ENCODE peak calls at places on chromosomes 13 and 19, in ten cellular contexts. B is mucosa of gallbladder; K is iris pigment epithelial cell; X is stimulated activated CD4-positive, alpha-beta T cell treated with anti-CD3 and anti-CD28 coated beads, TNF-alpha, amount 100 ng/mL, for 4 hours; W is fibroblast of pulmonary artery; R is activated T-cell treated with anti-CD3 and anti-CD28 coated beads, Interleukin-2, amount 50 U/mL, for 72 hours; I is DMS53; U is uterus; H is HCEC 1CT; Z is dermis microvascular lymphatic vessel endothelial cell. N is an unnamed sample.

GRCh38 chr19:32677657-32678056 is 2.0 kb downstream of the RGS9BP start:
- DNase-seq in Z (no peak), K (peak), W (no peak), I (no peak), X (no peak), H (peak), R (no peak), U (no peak), B (no peak), N (no peak)

GRCh38 chr19:38264486-38265212 is at the start of gene SPINT2:
- DNase-seq in K (no peak), U (no peak), H (no peak), B (no peak), R (peak), W (no peak), Z (no peak), X (peak), I (no peak), N (no peak)

GRCh38 chr13:34028496-34029442 is 210.8 kb downstream of the RFC3 start:
- DNase-seq in I (peak), X (no peak), R (no peak), B (no peak), H (no peak), Z (no peak), K (no peak), W (no peak), U (no peak), N (no peak)

GRCh38 chr19:28555317-28555716 is 657.6 kb downstream of the UQCRFS1 start:
- DNase-seq in X (no peak), Z (no peak), I (no peak), B (no peak), R (no peak), H (no peak), W (no peak), K (no peak), U (no peak), N (no peak)

GRCh38 chr19:48135411-48135810 is 24.8 kb upstream of the PLA2G4C start:
- DNase-seq in X (no peak), I (peak), Z (no peak), B (no peak), W (no peak), H (no peak), U (no peak), K (no peak), R (no peak), N (no peak)

GRCh38 chr13:90800082-90800746 is 547.3 kb upstream of the MIR17HG start:
- DNase-seq in Z (peak), U (no peak), I (no peak), X (no peak), R (no peak), W (peak), B (peak), K (no peak), H (no peak), N (peak)

GRCh38 chr19:35352448-35353304 is 5.0 kb downstream of the FFAR1 start:
- DNase-seq in K (peak), R (peak), B (peak), U (peak), X (peak), I (peak), H (peak), Z (peak), W (peak), N (peak)

GRCh38 chr19:31356587-31357314 is 7.5 kb upstream of the TSHZ3 start:
- DNase-seq in W (no peak), Z (no peak), X (peak), B (no peak), U (no peak), R (peak), K (no peak), I (no peak), H (no peak), N (no peak)

GRCh38 chr13:50132937-50133276 is 117.7 kb downstream of the KCNRG start:
- DNase-seq in Z (no peak), B (no peak), R (no peak), H (no peak), X (no peak), I (no peak), W (no peak), U (no peak), K (no peak), N (no peak)

GRCh38 chr19:1268392-1269064 is 604 bp upstream of the CIRBP start:
- DNase-seq in R (no peak), U (peak), K (no peak), X (no peak), H (no peak), I (no peak), Z (no peak), W (no peak), B (no peak), N (peak)

GRCh38 chr19:31181535-31181934 is 167.7 kb downstream of the TSHZ3 start:
- DNase-seq in U (no peak), W (no peak), H (no peak), B (no peak), X (no peak), K (no peak), I (no peak), Z (no peak), R (no peak), N (no peak)

GRCh38 chr19:32345261-32346207 is at the start of gene ZNF507:
- DNase-seq in X (peak), R (peak), W (peak), B (peak), Z (peak), U (peak), I (peak), K (peak), H (peak), N (peak)

GRCh38 chr13:67143544-67144115 is 86.5 kb downstream of the PCDH9 start:
- DNase-seq in U (no peak), Z (no peak), H (no peak), I (no peak), X (no peak), R (no peak), B (no peak), K (peak), W (no peak), N (no peak)

GRCh38 chr13:76991432-76991795 is 467 bp upstream of the CLN5 start:
- DNase-seq in X (peak), U (no peak), B (peak), H (no peak), I (peak), K (no peak), W (no peak), R (peak), Z (peak), N (no peak)

GRCh38 chr13:101979825-101980224 is 422.0 kb downstream of the FGF14 start:
- DNase-seq in K (no peak), B (no peak), I (no peak), R (no peak), U (no peak), H (no peak), X (no peak), W (no peak), Z (no peak), N (no peak)

GRCh38 chr19:27767234-27767633 is 1445.7 kb downstream of the UQCRFS1 start:
- DNase-seq in X (no peak), H (no peak), W (no peak), K (no peak), R (no peak), Z (no peak), B (no peak), U (no peak), I (no peak), N (no peak)

GRCh38 chr19:38715540-38715939 is 28.7 kb downstream of the CAPN12 start:
- DNase-seq in B (no peak), H (no peak), R (no peak), K (no peak), U (no peak), I (no peak), W (no peak), X (no peak), Z (no peak), N (peak)

GRCh38 chr13:26485288-26485687 is 72.2 kb upstream of the WASF3 start:
- DNase-seq in U (no peak), X (no peak), Z (no peak), K (no peak), R (no peak), H (no peak), B (no peak), W (no peak), I (no peak), N (no peak)

GRCh38 chr13:78827471-78827870 is 168.5 kb upstream of the OBI1 start:
- DNase-seq in K (no peak), X (no peak), U (no peak), Z (no peak), R (no peak), W (no peak), B (no peak), H (no peak), I (no peak), N (no peak)

GRCh38 chr19:2274185-2274711 is 7.7 kb downstream of the PEAK3 start:
- DNase-seq in K (no peak), B (no peak), W (no peak), U (no peak), R (no peak), H (no peak), X (no peak), Z (no peak), I (no peak), N (no peak)

GRCh38 chr19:5587661-5588060 is 19.9 kb upstream of the TINCR start:
- DNase-seq in K (no peak), R (no peak), H (no peak), Z (no peak), W (no peak), B (no peak), U (no peak), I (peak), X (no peak), N (no peak)

GRCh38 chr19:21322528-21322927 is 6.7 kb downstream of the ZNF708 start:
- DNase-seq in Z (peak), U (peak), R (no peak), B (no peak), W (peak), I (no peak), K (no peak), X (no peak), H (no peak), N (no peak)

GRCh38 chr19:2540646-2541454 is 64.9 kb downstream of the GADD45B start:
- DNase-seq in K (peak), Z (peak), R (no peak), I (peak), B (peak), U (peak), W (peak), X (no peak), H (peak), N (peak)

GRCh38 chr19:11224429-11224828 is 15.0 kb upstream of the ANGPTL8 start:
- DNase-seq in I (no peak), B (no peak), U (no peak), Z (no peak), R (no peak), K (no peak), X (no peak), W (no peak), H (no peak), N (no peak)

GRCh38 chr13:20197361-20197834 is 4.7 kb upstream of the GJB2 start:
- DNase-seq in B (no peak), W (peak), Z (peak), H (peak), K (peak), U (no peak), I (peak), X (no peak), R (peak), N (no peak)

GRCh38 chr19:42563352-42564210 is 31.1 kb downstream of the CEACAM8 start:
- DNase-seq in X (no peak), B (peak), K (peak), R (peak), Z (peak), H (peak), I (peak), W (peak), U (no peak), N (no peak)

GRCh38 chr19:14073925-14074838 is 1.6 kb downstream of the MISP3 start:
- DNase-seq in Z (no peak), I (peak), R (peak), H (no peak), B (no peak), U (peak), X (no peak), K (peak), W (no peak), N (no peak)

GRCh38 chr19:28358604-28359003 is 854.3 kb downstream of the UQCRFS1 start:
- DNase-seq in W (no peak), Z (no peak), I (no peak), B (no peak), H (no peak), X (no peak), K (no peak), R (no peak), U (no peak), N (no peak)

GRCh38 chr19:16496613-16496983 is 404 bp downstream of the C19orf44 start:
- DNase-seq in K (peak), R (no peak), B (peak), Z (no peak), I (peak), U (peak), X (no peak), H (peak), W (peak), N (no peak)

GRCh38 chr19:10546817-10547216 is 3.1 kb downstream of the ATG4D start:
- DNase-seq in K (no peak), B (no peak), U (no peak), I (no peak), Z (no peak), X (no peak), H (no peak), W (no peak), R (no peak), N (no peak)